ENCODE peak calls at places on chromosomes 2 and 18, in seven cellular contexts. M is Peyer's patch; P is GM20000; W is CD4-positive, alpha-beta T cell; E is WTC11; A is epithelial cell of esophagus; Q is fibroblast of mammary gland. F is an unnamed sample.

GRCh38 chr18:62524443-62525200 is 1.8 kb downstream of the ZCCHC2 start:
- DNase-seq in W (peak), E (peak), Q (peak), P (peak), A (peak), M (peak), F (peak)

GRCh38 chr2:64654993-64655666 is 1.4 kb upstream of the SERTAD2 start:
- DNase-seq in W (no peak), Q (peak), M (no peak), A (no peak), E (no peak), P (no peak), F (no peak)

GRCh38 chr2:9653485-9654271 is 22.9 kb upstream of the YWHAQ start:
- DNase-seq in P (no peak), E (no peak), A (no peak), M (no peak), Q (no peak), W (no peak), F (no peak)

GRCh38 chr2:47354013-47354816 is 48.7 kb upstream of the MSH2 start:
- DNase-seq in M (no peak), W (no peak), E (no peak), A (peak), P (no peak), Q (peak), F (no peak)

GRCh38 chr18:49767111-49768050 is 46.0 kb downstream of the ACAA2 start:
- DNase-seq in M (no peak), W (no peak), Q (no peak), A (no peak), E (no peak), P (no peak), F (no peak)

GRCh38 chr18:41324934-41325333 is 630.1 kb upstream of the PIK3C3 start:
- DNase-seq in M (no peak), A (peak), P (no peak), W (no peak), E (no peak), Q (peak), F (no peak)

GRCh38 chr2:18398833-18399232 is 161.6 kb downstream of the RDH14 start:
- DNase-seq in Q (peak), M (no peak), P (no peak), A (no peak), W (no peak), E (no peak), F (no peak)

GRCh38 chr18:43620936-43621335 is 343.6 kb upstream of the SYT4 start:
- DNase-seq in E (no peak), A (peak), Q (peak), M (no peak), W (no peak), P (peak), F (no peak)

GRCh38 chr18:3083776-3084175 is 70.8 kb upstream of the LPIN2 start:
- DNase-seq in E (no peak), A (peak), Q (peak), W (no peak), M (no peak), P (no peak), F (no peak)

GRCh38 chr2:20400787-20401494 is 45.9 kb upstream of the RHOB start:
- DNase-seq in M (no peak), P (no peak), W (no peak), E (no peak), A (peak), Q (peak), F (no peak)

GRCh38 chr18:61502472-61502871 is 169.2 kb downstream of the CDH20 start:
- DNase-seq in Q (peak), A (peak), E (peak), P (peak), M (no peak), W (no peak), F (no peak)

GRCh38 chr2:99891358-99891757 is 251.0 kb downstream of the AFF3 start:
- DNase-seq in M (no peak), P (no peak), E (no peak), Q (no peak), W (no peak), A (no peak), F (no peak)

GRCh38 chr18:74382481-74382880 is 66.8 kb downstream of the C18orf63 start:
- DNase-seq in Q (no peak), P (no peak), A (no peak), E (no peak), W (no peak), M (no peak), F (no peak)

GRCh38 chr2:128416366-128416765 is 97.7 kb upstream of the HS6ST1 start:
- DNase-seq in E (no peak), M (no peak), A (no peak), P (no peak), Q (no peak), W (no peak), F (no peak)

GRCh38 chr18:80124131-80124530 is 15.1 kb downstream of the ADNP2 start:
- DNase-seq in W (no peak), E (no peak), P (no peak), M (no peak), Q (no peak), A (peak), F (no peak)

GRCh38 chr2:43210467-43211303 is 15.7 kb downstream of the ZFP36L2 start:
- DNase-seq in M (peak), A (peak), E (no peak), P (no peak), W (no peak), Q (peak), F (peak)

GRCh38 chr2:231722721-231723307 is 14.5 kb downstream of the PTMA start:
- DNase-seq in P (no peak), E (no peak), W (no peak), M (no peak), A (no peak), Q (no peak), F (no peak)

GRCh38 chr2:112836695-112837117 is at the start of gene IL1B:
- DNase-seq in W (no peak), M (no peak), P (no peak), Q (peak), E (no peak), A (peak), F (no peak)

GRCh38 chr2:240884745-240885144 is 11.2 kb downstream of the MAB21L4 start:
- DNase-seq in W (no peak), A (no peak), P (no peak), M (no peak), Q (no peak), E (no peak), F (no peak)

GRCh38 chr2:180356676-180357075 is 349.6 kb upstream of the CWC22 start:
- DNase-seq in A (no peak), Q (no peak), M (no peak), E (no peak), W (no peak), P (no peak), F (no peak)

GRCh38 chr2:180364719-180365118 is 357.6 kb upstream of the CWC22 start:
- DNase-seq in A (no peak), E (no peak), M (no peak), P (no peak), Q (no peak), W (no peak), F (no peak)

GRCh38 chr2:180360283-180360618 is 353.2 kb upstream of the CWC22 start:
- DNase-seq in M (no peak), E (no peak), W (no peak), Q (no peak), P (no peak), A (no peak), F (no peak)

GRCh38 chr2:180358458-180358857 is 351.4 kb upstream of the CWC22 start:
- DNase-seq in E (no peak), M (no peak), W (no peak), Q (no peak), A (no peak), P (no peak), F (no peak)

GRCh38 chr2:180359522-180360282 is 352.6 kb upstream of the CWC22 start:
- DNase-seq in P (no peak), W (no peak), Q (peak), M (peak), A (peak), E (no peak), F (no peak)
- TF ChIP-seq CTCF in P (peak), W (no peak), Q (peak), M (peak), A (peak), E (no peak), F (no peak)

GRCh38 chr2:173664520-173664919 is 300.7 kb downstream of the SP3 start:
- DNase-seq in A (no peak), M (no peak), E (no peak), Q (no peak), P (no peak), W (no peak), F (no peak)

GRCh38 chr2:173669888-173670287 is 295.3 kb downstream of the SP3 start:
- DNase-seq in E (no peak), P (no peak), Q (no peak), A (no peak), W (no peak), M (no peak), F (no peak)

GRCh38 chr2:173669271-173669853 is 295.8 kb downstream of the SP3 start:
- DNase-seq in M (no peak), Q (no peak), E (no peak), W (no peak), P (no peak), A (peak), F (no peak)

GRCh38 chr2:173667014-173667413 is 298.2 kb downstream of the SP3 start:
- DNase-seq in E (no peak), M (no peak), A (peak), P (no peak), Q (no peak), W (no peak), F (no peak)

DNA sequence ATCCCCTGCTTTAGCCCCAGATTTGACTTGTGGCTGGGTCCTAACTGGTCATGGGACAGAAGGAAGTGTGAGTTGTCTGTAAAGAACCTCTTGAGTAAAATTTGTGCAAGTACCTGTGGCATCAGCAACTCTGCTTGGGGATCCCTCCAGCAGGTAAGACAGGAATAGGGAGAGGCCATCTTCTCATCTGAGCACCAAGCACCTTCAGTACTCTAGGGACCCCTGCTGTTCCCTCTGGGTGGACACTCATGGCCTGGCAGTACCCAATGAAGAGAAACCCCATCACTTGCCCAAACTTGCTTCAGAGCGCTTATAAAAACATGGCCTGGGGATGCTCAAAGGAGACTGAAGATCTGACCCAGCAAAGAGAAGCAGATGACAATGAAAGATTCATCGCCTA is 297.8 kb downstream of the SP3 start:
- DNase-seq in Q (peak), E (no peak), A (peak), W (no peak), P (no peak), M (no peak), F (no peak)
- TF ChIP-seq CTCF in Q (peak), E (no peak), A (peak), W (no peak), P (no peak), M (no peak), F (no peak)

GRCh38 chr2:38835015-38835601 is 40.6 kb downstream of the DHX57 start:
- DNase-seq in P (no peak), E (no peak), M (no peak), A (peak), W (no peak), Q (peak), F (no peak)
- TF ChIP-seq CTCF in P (peak), E (no peak), M (peak), A (peak), W (peak), Q (peak), F (no peak)

GRCh38 chr2:199464614-199465352 is 7.0 kb upstream of the SATB2 start:
- DNase-seq in W (no peak), Q (no peak), E (no peak), A (no peak), M (no peak), P (no peak), F (no peak)

GRCh38 chr2:199462167-199462976 is 4.6 kb upstream of the SATB2 start:
- DNase-seq in E (peak), P (no peak), Q (no peak), A (no peak), W (no peak), M (no peak), F (no peak)

GRCh38 chr2:199465390-199465789 is 7.7 kb upstream of the SATB2 start:
- DNase-seq in M (no peak), E (no peak), W (no peak), Q (no peak), A (no peak), P (no peak), F (no peak)

GRCh38 chr2:199463000-199463692 is 5.4 kb upstream of the SATB2 start:
- DNase-seq in E (peak), M (no peak), Q (peak), A (peak), W (no peak), P (peak), F (no peak)

DNA sequence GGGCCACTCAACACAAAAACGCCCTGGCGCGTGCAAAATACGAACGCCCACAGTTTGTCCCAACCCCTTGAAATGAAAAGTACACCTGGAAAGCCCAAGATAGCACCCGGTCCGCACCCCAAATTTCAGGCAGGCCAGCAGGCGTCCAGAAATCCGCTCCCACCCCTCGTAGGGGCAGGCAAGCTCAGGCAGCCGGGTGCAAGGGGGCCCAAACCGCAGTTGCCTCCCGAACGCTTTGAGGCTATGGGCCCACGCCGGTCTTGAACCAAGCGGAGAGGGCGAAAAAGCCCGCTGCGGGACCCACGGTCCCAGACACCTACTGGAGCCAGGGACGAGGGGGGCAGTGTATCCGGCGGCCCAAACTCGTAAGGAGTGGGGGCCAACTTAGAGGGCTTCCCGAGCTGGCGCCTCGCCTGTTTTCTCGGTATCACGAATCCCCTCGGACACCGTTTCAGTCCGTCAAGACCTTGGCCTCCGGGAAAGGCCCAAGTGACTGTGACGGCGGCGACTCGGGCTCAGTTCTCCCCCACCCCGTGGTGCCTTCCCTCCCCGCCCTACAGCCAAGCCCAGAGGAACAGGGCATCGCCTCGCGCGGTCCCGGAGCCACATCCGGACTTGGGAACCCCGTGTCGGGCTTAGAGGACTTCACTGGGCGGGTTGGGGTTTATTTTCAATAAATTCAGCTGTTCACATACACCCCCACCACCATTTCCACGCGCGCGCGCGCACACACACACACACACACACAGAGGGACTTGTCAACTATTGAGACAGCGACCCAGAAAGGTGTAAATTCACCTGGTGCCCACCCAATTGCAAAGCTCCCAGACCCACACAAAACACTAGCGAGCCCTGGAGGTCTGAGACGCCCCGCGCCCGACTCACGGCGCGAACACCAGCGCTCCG is 6.2 kb upstream of the SATB2 start:
- DNase-seq in E (peak), W (no peak), M (no peak), A (no peak), P (peak), Q (no peak), F (no peak)
- TF ChIP-seq CTCF in E (peak), W (no peak), M (no peak), A (no peak), P (no peak), Q (no peak), F (no peak)